ENCODE peak calls at places on chromosomes 1 and 21, in nine cellular contexts. B is H1, M is ovary, P is fibroblast of lung, S is uterus, Y is hepatocyte, G is K562, X is prostate gland, Z is endodermal cell. A is an unnamed sample. For H3K4me1, the result is how much of the 10 kb centered on the place peaks cover.

GRCh38 chr1:96049759-96050409 is 671.7 kb upstream of the PTBP2 start:
- DNase-seq in S (no peak), P (peak), Z (no peak), G (no peak), X (no peak), B (no peak), M (no peak), Y (no peak), A (no peak)

GRCh38 chr1:151993734-151994496 is at the start of gene S100A10:
- DNase-seq in S (peak), G (peak), P (peak), Y (peak), Z (peak), X (peak), B (no peak), M (peak), A (peak)

GRCh38 chr1:233487415-233487814 is 126.5 kb upstream of the KCNK1 start:
- DNase-seq in Z (no peak), B (no peak), S (no peak), P (no peak), Y (no peak), X (no peak), M (no peak), G (no peak), A (no peak)

GRCh38 chr1:109923131-109923945 is 12.7 kb downstream of the CSF1 start:
- DNase-seq in S (no peak), G (peak), B (peak), X (no peak), Y (no peak), M (peak), P (no peak), Z (peak), A (no peak)

GRCh38 chr1:36571106-36571505 is 88.4 kb upstream of the CSF3R start:
- DNase-seq in S (no peak), Y (no peak), P (no peak), X (no peak), M (no peak), Z (no peak), G (no peak), B (no peak), A (no peak)

GRCh38 chr1:228837817-228838716 is 102.8 kb downstream of the RHOU start:
- DNase-seq in M (peak), P (peak), G (peak), Y (peak), Z (no peak), B (no peak), X (no peak), S (peak), A (no peak)

GRCh38 chr1:103461171-103462105 is 64.1 kb upstream of the RNPC3 start:
- DNase-seq in S (no peak), B (no peak), G (peak), P (peak), Y (no peak), X (no peak), Z (no peak), M (no peak), A (no peak)

GRCh38 chr21:29293495-29293894 is 5.2 kb upstream of the BACH1 start:
- DNase-seq in Y (no peak), X (no peak), S (no peak), M (no peak), G (no peak), Z (no peak), B (no peak), P (no peak), A (no peak)

GRCh38 chr1:231656741-231657140 is 30.2 kb downstream of the DISC1 start:
- DNase-seq in B (no peak), Y (no peak), P (no peak), G (no peak), S (no peak), X (no peak), M (no peak), Z (no peak), A (no peak)

GRCh38 chr1:207868252-207868768 is 42.6 kb downstream of the CD34 start:
- DNase-seq in X (peak), Z (peak), B (no peak), S (peak), M (peak), P (peak), Y (peak), G (peak), A (no peak)

GRCh38 chr21:38503588-38503987 is 5.3 kb upstream of the ERG start:
- DNase-seq in Y (no peak), G (no peak), S (no peak), B (no peak), X (no peak), Z (no peak), P (peak), M (no peak), A (no peak)

GRCh38 chr1:185759061-185759460 is 24.9 kb downstream of the HMCN1 start:
- DNase-seq in Z (no peak), B (no peak), G (no peak), Y (no peak), M (no peak), S (no peak), X (no peak), P (peak), A (no peak)

GRCh38 chr21:34995979-34996303 is 53.2 kb downstream of the RUNX1 start:
- DNase-seq in P (no peak), Y (no peak), Z (no peak), G (no peak), B (no peak), M (no peak), X (no peak), S (no peak), A (no peak)

GRCh38 chr1:1326075-1326605 is 1.5 kb downstream of the CPTP start:
- DNase-seq in M (no peak), Z (no peak), B (no peak), S (no peak), X (no peak), G (no peak), P (no peak), Y (no peak), A (no peak)
- H3K4me1 ChIP-seq in M (under half), Z (under half), B (under half), S (under half), X (under half), G (under half), P (under half), Y (under half), A (under half)

GRCh38 chr1:39177641-39178040 is 26.9 kb upstream of the MACF1 start:
- DNase-seq in B (no peak), M (no peak), Y (no peak), P (no peak), X (no peak), G (no peak), S (no peak), Z (no peak), A (no peak)

GRCh38 chr1:39174400-39175081 is 30.0 kb upstream of the MACF1 start:
- DNase-seq in M (no peak), B (no peak), Z (no peak), G (no peak), P (no peak), S (no peak), X (no peak), Y (no peak), A (no peak)

GRCh38 chr1:39170731-39171375 is 33.6 kb upstream of the MACF1 start:
- DNase-seq in Y (no peak), M (no peak), S (no peak), B (no peak), X (no peak), G (no peak), Z (peak), P (no peak), A (no peak)

GRCh38 chr1:39173995-39174380 is 30.5 kb upstream of the MACF1 start:
- DNase-seq in G (no peak), M (no peak), S (no peak), Y (no peak), X (no peak), B (no peak), Z (no peak), P (no peak), A (no peak)

GRCh38 chr1:39173119-39173994 is 31.1 kb upstream of the MACF1 start:
- DNase-seq in Z (no peak), S (no peak), G (no peak), Y (no peak), P (no peak), M (no peak), B (no peak), X (no peak), A (no peak)
- H3K4me1 ChIP-seq in Z (under half), S (under half), G (half or more), Y (under half), P (under half), M (under half), B (under half), X (under half), A (under half)

DNA sequence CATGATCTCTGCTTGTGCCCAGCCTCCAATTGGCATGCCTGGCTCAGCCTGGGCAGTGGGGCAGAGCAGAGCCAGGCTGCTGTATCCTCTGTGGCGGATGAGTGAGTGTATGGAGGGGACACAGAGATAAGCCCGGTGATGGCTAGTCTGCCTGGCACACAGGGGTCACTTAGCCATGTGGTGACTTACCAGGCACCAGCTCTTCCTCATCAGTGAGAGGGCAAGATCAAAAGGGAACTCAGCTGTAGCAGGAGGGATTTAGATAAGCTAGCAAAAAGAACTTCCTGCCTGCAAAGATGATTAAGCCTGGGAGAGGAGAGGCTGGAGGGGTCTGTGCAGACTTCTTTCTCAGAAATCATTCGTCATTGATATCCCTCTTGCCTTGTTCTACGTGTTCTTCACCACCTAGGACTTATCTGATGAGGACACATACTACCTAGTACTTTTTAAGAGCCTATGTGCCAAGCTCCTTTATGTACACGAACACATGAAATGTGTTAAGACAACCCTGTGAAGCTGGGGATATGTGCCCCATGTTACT is 7.9 kb downstream of the KIF21B start:
- DNase-seq in Y (no peak), M (no peak), P (no peak), Z (peak), X (no peak), S (no peak), G (peak), B (no peak), A (no peak)
- H3K4me1 ChIP-seq in Y (under half), M (under half), P (under half), Z (under half), X (under half), S (under half), G (half or more), B (under half), A (half or more)

DNA sequence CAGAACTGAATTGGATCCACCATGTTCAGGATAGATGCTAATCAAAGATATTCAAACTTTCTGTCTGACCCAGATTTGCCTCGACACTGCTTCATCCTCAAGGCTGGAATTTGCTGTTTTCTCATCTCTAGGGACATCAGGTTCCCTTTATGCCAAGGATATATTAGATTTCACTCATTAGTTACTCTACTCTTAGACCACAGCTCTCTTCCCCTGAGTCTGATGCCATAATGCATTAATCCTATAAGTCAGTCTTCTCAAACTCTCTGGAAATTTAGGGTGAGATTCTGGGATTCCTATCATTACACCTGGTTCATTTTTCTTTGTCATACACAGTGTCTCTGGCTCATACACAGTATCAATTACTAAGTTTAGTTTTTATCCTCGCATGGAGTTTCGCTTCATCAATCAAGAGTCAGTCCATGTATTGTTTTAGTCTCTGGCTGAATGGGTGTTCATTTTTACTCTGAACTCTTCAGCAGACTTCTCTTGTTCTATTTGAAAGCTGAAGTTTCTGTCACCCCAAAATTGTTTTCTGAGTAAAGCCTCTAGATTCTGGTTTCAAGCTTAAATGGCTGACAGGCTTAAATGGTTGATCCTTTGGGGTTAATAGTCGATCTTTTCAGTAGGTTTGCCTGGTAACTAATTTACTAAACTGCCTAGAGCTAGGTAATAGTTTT is 9.3 kb upstream of the DCAF6 start:
- DNase-seq in Y (no peak), Z (no peak), G (no peak), S (no peak), X (no peak), P (no peak), M (no peak), B (no peak), A (no peak)
- H3K4me1 ChIP-seq in Y (under half), Z (under half), G (under half), S (under half), X (under half), P (under half), M (under half), B (under half), A (under half)

DNA sequence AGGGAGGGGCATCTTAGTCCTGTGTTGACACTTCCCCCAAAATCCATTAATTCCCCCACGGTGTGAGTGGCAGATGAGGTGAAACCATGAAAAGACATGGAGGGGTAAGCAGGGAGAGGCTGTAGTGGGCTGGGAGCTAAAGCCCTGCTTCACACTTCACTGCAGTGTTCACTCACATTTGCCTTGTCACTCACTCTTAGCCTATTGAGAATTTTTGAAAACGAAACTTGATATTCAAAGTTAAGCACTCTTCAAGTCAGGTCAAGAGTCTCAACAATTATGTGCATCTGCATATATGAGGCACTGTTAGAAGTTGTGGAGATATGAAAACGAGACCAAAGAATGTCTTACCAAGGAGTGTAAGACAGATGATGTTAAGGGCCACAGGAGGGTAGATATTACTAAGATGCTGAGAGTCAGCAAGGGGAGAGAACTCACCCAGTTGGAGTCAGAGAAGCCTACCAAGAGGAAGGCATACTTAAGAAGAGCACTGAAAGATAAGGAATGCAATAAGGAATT is 64.7 kb upstream of the GJA8 start:
- DNase-seq in M (no peak), X (no peak), S (no peak), P (no peak), B (no peak), Z (no peak), Y (no peak), G (no peak), A (no peak)
- H3K4me1 ChIP-seq in M (under half), X (under half), S (under half), P (under half), B (under half), Z (under half), Y (under half), G (under half), A (under half)

GRCh38 chr21:45115141-45115540 is 40.8 kb downstream of the ADARB1 start:
- DNase-seq in S (no peak), X (no peak), M (no peak), Y (no peak), G (no peak), B (no peak), P (no peak), Z (no peak), A (no peak)

GRCh38 chr21:45113543-45113942 is 39.2 kb downstream of the ADARB1 start:
- DNase-seq in X (no peak), P (no peak), B (no peak), Y (no peak), Z (no peak), M (no peak), G (no peak), S (no peak), A (no peak)

GRCh38 chr21:45112371-45112770 is 38.0 kb downstream of the ADARB1 start:
- DNase-seq in Y (no peak), S (no peak), X (no peak), Z (no peak), G (no peak), M (no peak), B (no peak), P (no peak), A (no peak)

GRCh38 chr21:45114475-45114874 is 40.1 kb downstream of the ADARB1 start:
- DNase-seq in P (no peak), M (no peak), Y (no peak), S (no peak), Z (no peak), B (no peak), X (no peak), G (no peak), A (no peak)

DNA sequence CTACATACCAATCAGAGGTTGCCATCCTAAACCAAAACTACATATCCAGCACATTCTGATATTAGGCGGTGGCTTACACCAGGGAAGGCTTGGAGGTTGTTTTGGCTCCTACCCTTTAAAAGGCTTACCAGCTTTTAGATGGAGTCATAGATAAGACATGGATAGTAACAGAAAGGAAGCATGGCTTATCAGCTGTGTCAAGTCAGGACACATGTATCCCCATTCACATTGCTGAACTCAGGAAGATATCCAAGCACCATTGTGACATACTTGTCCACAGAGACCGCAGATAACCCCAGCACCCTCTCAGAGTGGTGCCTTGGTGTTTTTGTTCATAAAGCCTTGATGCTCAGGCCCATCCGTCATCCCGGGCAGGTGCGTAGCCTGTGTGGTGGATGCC is 39.7 kb downstream of the ADARB1 start:
- DNase-seq in Y (no peak), Z (no peak), S (no peak), G (no peak), P (no peak), B (no peak), X (no peak), M (no peak), A (no peak)
- H3K4me1 ChIP-seq in Y (under half), Z (under half), S (under half), G (under half), P (under half), B (under half), X (under half), M (under half), A (under half)

DNA sequence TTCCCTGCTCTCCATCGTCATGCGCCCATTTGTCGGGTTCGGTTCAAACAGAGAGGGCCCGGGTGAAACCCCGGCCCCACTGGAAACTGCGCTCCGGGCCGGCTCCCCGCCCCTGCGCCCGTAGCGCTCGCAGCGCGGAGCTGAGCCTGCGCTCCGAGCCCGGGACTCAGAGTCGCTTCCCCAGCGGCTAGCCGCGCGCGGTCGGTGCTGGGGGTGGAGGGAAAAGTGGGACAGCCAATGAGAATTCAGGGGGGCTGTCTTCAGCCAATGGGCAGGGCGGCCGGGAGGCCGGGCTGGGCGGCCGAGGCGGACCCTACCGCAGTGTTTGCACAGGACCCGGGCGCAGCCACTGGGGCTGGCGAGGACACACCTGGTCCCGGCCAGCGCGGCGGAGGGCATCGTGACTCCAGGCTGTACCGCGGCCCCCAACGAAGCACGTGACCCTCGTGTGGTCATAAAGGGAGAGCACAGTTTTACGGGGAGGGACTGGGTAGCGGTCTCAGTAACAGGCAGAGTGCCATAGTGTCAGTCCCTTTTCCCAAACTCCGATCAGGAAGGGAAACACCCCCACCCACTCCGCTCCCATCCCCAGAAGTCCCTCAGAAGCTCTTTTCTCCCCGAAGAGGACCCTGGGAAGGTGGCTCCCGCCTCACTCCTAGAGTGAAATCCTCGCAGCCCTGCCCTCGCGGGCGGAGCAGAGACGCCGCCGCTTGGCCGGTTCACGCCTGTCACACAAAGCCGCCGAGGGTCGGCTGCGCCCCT is at the start of gene INKA2:
- DNase-seq in X (peak), Z (peak), P (peak), B (no peak), Y (peak), M (peak), S (peak), G (peak), A (peak)
- H3K4me1 ChIP-seq in X (under half), Z (under half), P (under half), B (under half), Y (under half), M (under half), S (under half), G (under half), A (under half)

GRCh38 chr1:63691672-63692425 is 82.0 kb upstream of the ROR1 start:
- DNase-seq in G (peak), S (peak), M (peak), P (peak), Y (peak), B (no peak), X (peak), Z (peak), A (no peak)
- H3K4me1 ChIP-seq in G (under half), S (under half), M (under half), P (under half), Y (under half), B (under half), X (under half), Z (under half), A (under half)

DNA sequence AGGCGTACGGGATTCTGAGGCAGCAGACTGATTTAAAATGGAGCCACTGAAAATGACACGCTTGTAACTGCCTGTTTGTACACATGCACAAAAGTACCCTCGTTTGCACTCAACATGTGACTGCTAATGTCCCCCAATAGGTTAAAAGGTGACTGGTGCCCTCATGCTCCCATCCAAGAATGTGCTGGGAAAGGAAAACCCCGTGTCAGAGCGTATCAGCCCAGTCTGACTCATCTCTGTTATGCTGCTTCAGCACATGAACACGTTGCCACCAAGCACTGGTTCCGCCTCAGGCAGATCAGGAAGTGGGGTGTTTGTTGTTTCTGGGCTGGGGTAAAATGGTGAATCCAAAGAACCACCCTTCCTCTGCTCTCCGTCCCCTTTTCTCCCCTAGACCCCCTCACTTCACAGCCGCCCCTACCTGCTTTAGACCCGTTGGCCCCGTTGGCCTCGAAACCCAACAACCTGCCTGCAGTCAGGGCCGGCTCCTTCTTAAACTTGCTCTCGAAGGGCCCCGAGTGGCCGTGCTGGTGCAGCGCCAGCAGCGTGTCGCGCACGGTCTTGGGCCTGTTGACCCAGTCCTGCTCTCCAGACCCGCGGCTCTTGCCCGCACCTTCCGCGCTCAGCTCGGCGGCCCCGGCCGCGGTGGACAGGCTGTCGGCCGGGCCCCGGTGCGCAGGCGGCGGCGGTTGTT is 1.8 kb downstream of the IRF2BP2 start:
- DNase-seq in Z (peak), P (peak), G (peak), X (peak), Y (peak), B (no peak), M (peak), S (peak), A (peak)
- H3K4me1 ChIP-seq in Z (under half), P (under half), G (under half), X (under half), Y (under half), B (under half), M (under half), S (under half), A (half or more)